ENCODE peak calls at places on chromosome 6, in five cellular contexts. One of them, this sample, is unnamed. For H3K4me1 and H3K27me3, the result is how much of the 10 kb centered on the place peaks cover.

GRCh38 chr6:17490724-17491123 is 97.3 kb downstream of the CAP2 start:
- DNase-seq in sigmoid colon: no peak
- DNase-seq in left lung: no peak
- DNase-seq in cardiac muscle cell: no peak
- DNase-seq in H1: peak
- DNase-seq in this sample: no peak

GRCh38 chr6:145453376-145453775 is 281.9 kb downstream of the EPM2A start:
- DNase-seq in sigmoid colon: no peak
- DNase-seq in left lung: no peak
- DNase-seq in cardiac muscle cell: peak
- DNase-seq in H1: no peak
- DNase-seq in this sample: no peak

GRCh38 chr6:77707603-77708002 is 54.8 kb downstream of the MEI4 start:
- DNase-seq in sigmoid colon: no peak
- DNase-seq in left lung: no peak
- DNase-seq in cardiac muscle cell: no peak
- DNase-seq in H1: no peak
- DNase-seq in this sample: no peak

GRCh38 chr6:83702749-83703148 is 6.2 kb downstream of the SNAP91 start:
- DNase-seq in sigmoid colon: no peak
- DNase-seq in left lung: no peak
- DNase-seq in cardiac muscle cell: no peak
- DNase-seq in H1: no peak
- DNase-seq in this sample: no peak

GRCh38 chr6:101348816-101349215 is 44.7 kb upstream of the GRIK2 start:
- DNase-seq in sigmoid colon: no peak
- DNase-seq in left lung: no peak
- DNase-seq in cardiac muscle cell: no peak
- DNase-seq in H1: no peak
- DNase-seq in this sample: no peak

GRCh38 chr6:125931733-125932450 is 24.7 kb upstream of the HINT3 start:
- DNase-seq in sigmoid colon: no peak
- DNase-seq in left lung: no peak
- DNase-seq in cardiac muscle cell: no peak
- DNase-seq in H1: no peak
- DNase-seq in this sample: no peak

GRCh38 chr6:134909701-134910595 is 40.0 kb downstream of the ALDH8A1 start:
- DNase-seq in sigmoid colon: no peak
- DNase-seq in left lung: no peak
- DNase-seq in cardiac muscle cell: peak
- DNase-seq in H1: no peak
- DNase-seq in this sample: no peak

GRCh38 chr6:5191222-5191621 is 69.5 kb downstream of the LYRM4 start:
- DNase-seq in sigmoid colon: no peak
- DNase-seq in left lung: no peak
- DNase-seq in cardiac muscle cell: peak
- DNase-seq in H1: no peak
- DNase-seq in this sample: no peak

GRCh38 chr6:5361371-5361770 is 100.1 kb downstream of the FARS2 start:
- DNase-seq in sigmoid colon: no peak
- DNase-seq in left lung: no peak
- DNase-seq in cardiac muscle cell: peak
- DNase-seq in H1: no peak
- DNase-seq in this sample: no peak

GRCh38 chr6:117448732-117449131 is 23.0 kb upstream of the ROS1 start:
- DNase-seq in sigmoid colon: no peak
- DNase-seq in left lung: no peak
- DNase-seq in cardiac muscle cell: peak
- DNase-seq in H1: no peak
- DNase-seq in this sample: no peak

GRCh38 chr6:28003059-28003458 is 46.0 kb downstream of the OR2B6 start:
- DNase-seq in sigmoid colon: no peak
- DNase-seq in left lung: no peak
- DNase-seq in cardiac muscle cell: no peak
- DNase-seq in H1: no peak
- DNase-seq in this sample: no peak

GRCh38 chr6:166932116-166932515 is 24.2 kb downstream of the RNASET2 start:
- DNase-seq in sigmoid colon: no peak
- DNase-seq in left lung: no peak
- DNase-seq in cardiac muscle cell: no peak
- DNase-seq in H1: no peak
- DNase-seq in this sample: peak

GRCh38 chr6:54993948-54994347 is 147.4 kb downstream of the FAM83B start:
- DNase-seq in sigmoid colon: no peak
- DNase-seq in left lung: no peak
- DNase-seq in cardiac muscle cell: no peak
- DNase-seq in H1: no peak
- DNase-seq in this sample: no peak

GRCh38 chr6:117829594-117830319 is 77.3 kb upstream of the SLC35F1 start:
- DNase-seq in sigmoid colon: no peak
- DNase-seq in left lung: no peak
- DNase-seq in cardiac muscle cell: peak
- DNase-seq in H1: peak
- DNase-seq in this sample: no peak

GRCh38 chr6:13664703-13665352 is 46.8 kb downstream of the RANBP9 start:
- DNase-seq in sigmoid colon: no peak
- DNase-seq in left lung: no peak
- DNase-seq in cardiac muscle cell: peak
- DNase-seq in H1: no peak
- DNase-seq in this sample: no peak

GRCh38 chr6:28489366-28490190 is 26.0 kb downstream of the GPX6 start:
- DNase-seq in sigmoid colon: peak
- DNase-seq in left lung: peak
- DNase-seq in cardiac muscle cell: peak
- DNase-seq in H1: peak
- DNase-seq in this sample: no peak

GRCh38 chr6:82072113-82072512 is 175.4 kb downstream of the IBTK start:
- DNase-seq in sigmoid colon: no peak
- DNase-seq in left lung: no peak
- DNase-seq in cardiac muscle cell: no peak
- DNase-seq in H1: no peak
- DNase-seq in this sample: no peak

GRCh38 chr6:45640081-45640491 is 262.4 kb upstream of the SUPT3H start:
- DNase-seq in sigmoid colon: no peak
- DNase-seq in left lung: no peak
- DNase-seq in cardiac muscle cell: peak
- DNase-seq in H1: no peak
- DNase-seq in this sample: no peak

GRCh38 chr6:49030621-49031020 is 432.4 kb downstream of the MMUT start:
- DNase-seq in sigmoid colon: no peak
- DNase-seq in left lung: no peak
- DNase-seq in cardiac muscle cell: peak
- DNase-seq in H1: no peak
- DNase-seq in this sample: no peak

GRCh38 chr6:42726485-42727083 is 4.2 kb upstream of the PRPH2 start:
- DNase-seq in sigmoid colon: peak
- DNase-seq in left lung: peak
- DNase-seq in cardiac muscle cell: peak
- DNase-seq in H1: peak
- DNase-seq in this sample: peak

GRCh38 chr6:680204-680603 is 12.7 kb downstream of the EXOC2 start:
- DNase-seq in sigmoid colon: no peak
- DNase-seq in left lung: no peak
- DNase-seq in cardiac muscle cell: no peak
- DNase-seq in H1: no peak
- DNase-seq in this sample: no peak

GRCh38 chr6:680666-681374 is 12.1 kb downstream of the EXOC2 start:
- DNase-seq in sigmoid colon: no peak
- DNase-seq in left lung: no peak
- DNase-seq in cardiac muscle cell: no peak
- DNase-seq in H1: peak
- DNase-seq in this sample: no peak

GRCh38 chr6:684831-685636 is 7.9 kb downstream of the EXOC2 start:
- DNase-seq in sigmoid colon: no peak
- DNase-seq in left lung: no peak
- DNase-seq in cardiac muscle cell: peak
- DNase-seq in H1: peak
- DNase-seq in this sample: no peak

GRCh38 chr6:686528-686927 is 6.4 kb downstream of the EXOC2 start:
- DNase-seq in sigmoid colon: no peak
- DNase-seq in left lung: no peak
- DNase-seq in cardiac muscle cell: peak
- DNase-seq in H1: no peak
- DNase-seq in this sample: no peak

GRCh38 chr6:683742-684440 is 9.0 kb downstream of the EXOC2 start:
- DNase-seq in sigmoid colon: no peak
- DNase-seq in left lung: no peak
- DNase-seq in cardiac muscle cell: peak
- DNase-seq in H1: peak
- DNase-seq in this sample: no peak
- H3K27ac ChIP-seq in sigmoid colon: peak
- H3K27ac ChIP-seq in left lung: peak
- H3K27ac ChIP-seq in cardiac muscle cell: no peak
- H3K27ac ChIP-seq in H1: peak
- H3K27ac ChIP-seq in this sample: no peak

GRCh38 chr6:143689852-143690251 is 12.1 kb downstream of the PHACTR2 start:
- DNase-seq in sigmoid colon: no peak
- DNase-seq in left lung: no peak
- DNase-seq in cardiac muscle cell: no peak
- DNase-seq in H1: no peak
- DNase-seq in this sample: no peak

GRCh38 chr6:143685653-143686052 is 7.9 kb downstream of the PHACTR2 start:
- DNase-seq in sigmoid colon: no peak
- DNase-seq in left lung: no peak
- DNase-seq in cardiac muscle cell: no peak
- DNase-seq in H1: no peak
- DNase-seq in this sample: no peak

GRCh38 chr6:143687604-143688003 is 9.8 kb downstream of the PHACTR2 start:
- DNase-seq in sigmoid colon: no peak
- DNase-seq in left lung: no peak
- DNase-seq in cardiac muscle cell: no peak
- DNase-seq in H1: no peak
- DNase-seq in this sample: no peak

GRCh38 chr6:143691155-143691554 is 13.4 kb downstream of the PHACTR2 start:
- DNase-seq in sigmoid colon: no peak
- DNase-seq in left lung: no peak
- DNase-seq in cardiac muscle cell: no peak
- DNase-seq in H1: no peak
- DNase-seq in this sample: no peak

DNA sequence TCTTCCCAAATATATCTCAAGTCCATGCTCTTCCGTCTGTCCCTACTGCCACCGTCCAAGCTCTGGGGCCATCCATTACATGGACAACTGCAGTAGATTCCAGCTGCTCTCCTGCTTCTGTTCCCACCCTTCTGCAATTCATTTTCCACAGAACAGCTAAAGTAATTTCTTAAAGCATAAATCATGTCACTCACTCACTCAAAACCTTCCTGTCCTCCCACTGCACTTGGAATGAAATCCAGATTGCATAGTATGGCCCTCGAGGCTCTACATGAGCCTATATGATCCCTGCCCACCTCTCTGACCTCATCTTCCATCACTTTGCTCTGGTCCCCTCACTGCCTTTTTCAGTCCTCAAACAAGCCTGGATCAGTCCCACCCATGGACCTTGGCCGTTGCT is 10.9 kb downstream of the PHACTR2 start:
- DNase-seq in sigmoid colon: no peak
- DNase-seq in left lung: no peak
- DNase-seq in cardiac muscle cell: no peak
- DNase-seq in H1: no peak
- DNase-seq in this sample: no peak
- H3K4me1 ChIP-seq in sigmoid colon: under half
- H3K4me1 ChIP-seq in left lung: half or more
- H3K4me1 ChIP-seq in cardiac muscle cell: under half
- H3K4me1 ChIP-seq in H1: under half
- H3K4me1 ChIP-seq in this sample: under half

DNA sequence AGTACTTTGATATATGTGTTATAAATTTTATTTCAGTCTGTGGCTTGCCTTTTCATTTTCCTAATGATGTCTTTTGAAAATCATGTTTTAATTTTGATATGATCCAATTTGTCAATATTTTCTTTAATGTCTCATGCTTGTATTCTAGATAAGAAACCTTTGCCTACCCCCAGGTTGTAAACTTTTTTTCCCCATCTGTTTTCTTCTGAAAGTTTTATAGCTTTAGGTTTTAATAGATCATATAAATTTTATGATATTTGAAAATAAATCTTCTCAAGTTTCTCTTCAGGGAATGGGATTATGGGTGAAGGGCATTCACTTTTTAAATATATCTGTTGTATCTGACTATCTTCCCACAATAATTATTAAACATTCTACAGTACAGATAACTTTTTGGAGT is 66.7 kb downstream of the SESN1 start:
- DNase-seq in sigmoid colon: no peak
- DNase-seq in left lung: no peak
- DNase-seq in cardiac muscle cell: no peak
- DNase-seq in H1: no peak
- DNase-seq in this sample: no peak
- H3K27me3 ChIP-seq in sigmoid colon: under half
- H3K27me3 ChIP-seq in left lung: under half
- H3K27me3 ChIP-seq in cardiac muscle cell: under half
- H3K27me3 ChIP-seq in H1: under half
- H3K27me3 ChIP-seq in this sample: under half

DNA sequence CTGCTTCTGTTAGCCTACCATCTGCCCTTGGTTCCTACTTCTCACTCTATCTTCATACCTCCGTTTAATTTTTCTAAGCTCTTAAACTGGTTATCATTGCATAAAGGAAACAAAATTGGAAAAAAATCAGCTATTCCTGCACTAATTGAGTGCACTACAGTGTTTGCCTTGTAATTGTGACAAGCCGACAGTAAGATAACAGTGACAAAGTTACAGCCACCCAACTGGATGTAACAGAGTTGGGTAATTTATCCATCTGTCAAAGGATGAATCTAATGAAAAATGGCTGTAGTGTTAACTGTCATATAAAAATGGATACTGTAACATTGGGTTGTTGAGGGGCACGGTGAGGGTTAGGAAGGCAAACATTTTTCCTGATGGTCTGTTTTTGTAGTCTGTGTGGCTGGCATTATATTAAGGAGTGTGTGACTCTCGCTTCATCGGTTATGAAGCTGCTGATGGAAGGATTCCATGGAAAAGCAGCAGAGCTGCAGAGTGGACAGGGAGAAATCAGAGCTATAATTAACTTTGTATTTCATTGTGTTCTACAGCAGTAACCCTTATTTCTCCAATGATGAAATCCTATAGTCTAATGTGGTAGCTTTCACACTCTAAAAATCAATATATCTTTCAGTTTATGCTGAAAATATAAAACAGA is 12.7 kb downstream of the PBOV1 start:
- DNase-seq in sigmoid colon: no peak
- DNase-seq in left lung: no peak
- DNase-seq in cardiac muscle cell: no peak
- DNase-seq in H1: no peak
- DNase-seq in this sample: no peak
- H3K27ac ChIP-seq in sigmoid colon: no peak
- H3K27ac ChIP-seq in left lung: no peak
- H3K27ac ChIP-seq in cardiac muscle cell: no peak
- H3K27ac ChIP-seq in H1: no peak
- H3K27ac ChIP-seq in this sample: no peak